ENCODE peak calls at places on chromosomes 11 and 22, in five cellular contexts. I is occipital lobe, W is amygdala, T is right lobe of liver, G is DMS153. A is an unnamed sample.

GRCh38 chr11:120217941-120218694 is 7.3 kb downstream of the OAF start:
- DNase-seq in I (peak; percentile 40), W (peak; percentile 93), T (no peak), G (no peak), A (no peak)

GRCh38 chr11:75400110-75400865 is 970 bp downstream of the RPS3 start:
- DNase-seq in I (no peak), W (no peak), T (no peak), G (no peak), A (no peak)

GRCh38 chr11:1204381-1205101 is 18.3 kb upstream of the MUC5B start:
- DNase-seq in I (no peak), W (no peak), T (peak; percentile 13), G (no peak), A (no peak)

GRCh38 chr11:48127521-48128183 is 89.0 kb upstream of the OR4B1 start:
- DNase-seq in I (no peak), W (no peak), T (no peak), G (no peak), A (no peak)

GRCh38 chr11:108967571-108967970 is 302.7 kb downstream of the DDX10 start:
- DNase-seq in I (peak; percentile 67), W (no peak), T (no peak), G (no peak), A (no peak)

GRCh38 chr11:34148504-34149165 is 43.2 kb downstream of the NAT10 start:
- DNase-seq in I (no peak), W (no peak), T (no peak), G (no peak), A (no peak)

GRCh38 chr11:8459711-8460399 is 134.2 kb downstream of the STK33 start:
- DNase-seq in I (no peak), W (no peak), T (no peak), G (no peak), A (no peak)

GRCh38 chr22:42066133-42066761 is 4.4 kb downstream of the NAGA start:
- DNase-seq in I (no peak), W (no peak), T (no peak), G (no peak), A (no peak)

GRCh38 chr11:68127791-68128681 is 6.8 kb upstream of the CHKA start:
- DNase-seq in I (no peak), W (peak; percentile 82), T (peak; percentile 69), G (no peak), A (peak; percentile 65)

GRCh38 chr22:38414009-38414395 is 41.0 kb downstream of the KCNJ4 start:
- DNase-seq in I (no peak), W (no peak), T (no peak), G (no peak), A (no peak)

GRCh38 chr11:119340335-119341221 is at the start of gene C1QTNF5:
- DNase-seq in I (no peak), W (peak; percentile 72), T (peak; percentile 77), G (no peak), A (no peak)

GRCh38 chr11:102099755-102100154 is 10.5 kb upstream of the YAP1 start:
- DNase-seq in I (no peak), W (no peak), T (no peak), G (no peak), A (no peak)

GRCh38 chr22:41000941-41001721 is 50.0 kb downstream of the RBX1 start:
- DNase-seq in I (no peak), W (no peak), T (no peak), G (no peak), A (no peak)

GRCh38 chr11:103601230-103601846 is 435.1 kb upstream of the DDI1 start:
- DNase-seq in I (no peak), W (no peak), T (no peak), G (peak; percentile 42), A (peak; percentile 48)

GRCh38 chr11:64148200-64148916 is 17.6 kb downstream of the MACROD1 start:
- DNase-seq in I (peak; percentile 59), W (peak; percentile 87), T (peak; percentile 69), G (peak; percentile 28), A (peak; percentile 69)

GRCh38 chr11:46360878-46361277 is 13.6 kb downstream of the DGKZ start:
- DNase-seq in I (no peak), W (no peak), T (no peak), G (no peak), A (no peak)

GRCh38 chr22:20092477-20092854 is 12.4 kb downstream of the DGCR8 start:
- DNase-seq in I (no peak), W (no peak), T (no peak), G (no peak), A (no peak)

GRCh38 chr11:112525270-112525669 is 264.6 kb upstream of the PLET1 start:
- DNase-seq in I (peak; percentile 9), W (no peak), T (no peak), G (no peak), A (no peak)

GRCh38 chr11:60973699-60974098 is 2.2 kb downstream of the CD6 start:
- DNase-seq in I (no peak), W (no peak), T (no peak), G (no peak), A (no peak)

GRCh38 chr11:35786918-35787557 is 124.5 kb downstream of the TRIM44 start:
- DNase-seq in I (no peak), W (no peak), T (no peak), G (no peak), A (peak; percentile 26)

GRCh38 chr22:30115705-30116104 is 35.4 kb downstream of the HORMAD2 start:
- DNase-seq in I (no peak), W (no peak), T (no peak), G (no peak), A (no peak)

GRCh38 chr11:95108159-95108611 is 18.5 kb downstream of the ENDOD1 start:
- DNase-seq in I (peak; percentile 44), W (no peak), T (peak; percentile 38), G (no peak), A (no peak)

GRCh38 chr11:9003573-9004309 is at the start of gene NRIP3:
- DNase-seq in I (peak; percentile 51), W (peak; percentile 55), T (peak; percentile 67), G (peak; percentile 69), A (peak; percentile 86)

GRCh38 chr22:47165998-47166397 is 403.5 kb downstream of the TBC1D22A start:
- DNase-seq in I (no peak), W (no peak), T (no peak), G (no peak), A (peak; percentile 45)

GRCh38 chr11:11366793-11367192 is 13.7 kb upstream of the CSNK2A3 start:
- DNase-seq in I (no peak), W (no peak), T (no peak), G (no peak), A (no peak)

GRCh38 chr11:125407046-125407445 is 89.0 kb downstream of the FEZ1 start:
- DNase-seq in I (no peak), W (no peak), T (no peak), G (no peak), A (no peak)

GRCh38 chr11:85170184-85170583 is 457.0 kb downstream of the DLG2 start:
- DNase-seq in I (no peak), W (no peak), T (no peak), G (no peak), A (no peak)

GRCh38 chr22:36562261-36562835 is 33.4 kb upstream of the EIF3D start:
- DNase-seq in I (no peak), W (no peak), T (no peak), G (no peak), A (no peak)

GRCh38 chr11:79266391-79266790 is 174.4 kb downstream of the TENM4 start:
- DNase-seq in I (no peak), W (no peak), T (no peak), G (no peak), A (no peak)

GRCh38 chr11:86274999-86275398 is 27.0 kb upstream of the HIKESHI start:
- DNase-seq in I (no peak), W (no peak), T (no peak), G (no peak), A (no peak)

GRCh38 chr11:10304495-10305261 is at the start of gene ADM:
- DNase-seq in I (peak; percentile 62), W (peak; percentile 80), T (peak; percentile 94), G (peak; percentile 83), A (peak; percentile 95)

GRCh38 chr11:126307706-126308105 is 3.8 kb downstream of the DCPS start:
- DNase-seq in I (no peak), W (no peak), T (no peak), G (no peak), A (peak; percentile 29)

GRCh38 chr11:44999068-44999467 is 48.4 kb upstream of the TP53I11 start:
- DNase-seq in I (no peak), W (no peak), T (no peak), G (no peak), A (no peak)

GRCh38 chr11:112961146-112961668 is at the start of gene NCAM1:
- DNase-seq in I (peak; percentile 94), W (peak; percentile 84), T (peak; percentile 36), G (peak; percentile 97), A (peak; percentile 96)

GRCh38 chr11:65476632-65477270 is 22.1 kb upstream of the MALAT1 start:
- DNase-seq in I (no peak), W (no peak), T (no peak), G (no peak), A (no peak)

GRCh38 chr11:126791991-126792390 is 208.6 kb downstream of the KIRREL3 start:
- DNase-seq in I (no peak), W (no peak), T (no peak), G (no peak), A (no peak)

GRCh38 chr11:7281083-7281482 is 29.4 kb downstream of the SYT9 start:
- DNase-seq in I (no peak), W (no peak), T (no peak), G (no peak), A (no peak)

GRCh38 chr22:45246060-45246985 is 5.6 kb upstream of the KIAA0930 start:
- DNase-seq in I (peak; percentile 38), W (no peak), T (peak; percentile 64), G (no peak), A (no peak)

A was measured in NCI-H146.